ENCODE peak calls at places on chromosome 15, in five cellular contexts. Q, P, T, X and Z are unnamed samples. For H3K4me1, the result is how much of the 10 kb centered on the place peaks cover.

GRCh38 chr15:91782221-91782620 is 71.3 kb upstream of the SLCO3A1 start:
- DNase-seq in Q (no peak), P (no peak), X (no peak), T (no peak), Z (no peak)

GRCh38 chr15:38072007-38072506 is 137.6 kb downstream of the TMCO5A start:
- DNase-seq in T (no peak), P (no peak), Q (no peak), X (no peak), Z (no peak)

GRCh38 chr15:92130244-92130643 is 263.4 kb upstream of the ST8SIA2 start:
- DNase-seq in P (no peak), T (no peak), X (no peak), Q (no peak), Z (no peak)

GRCh38 chr15:66872394-66872793 is 170.4 kb downstream of the SMAD6 start:
- DNase-seq in Q (no peak), X (no peak), P (no peak), T (no peak), Z (no peak)

GRCh38 chr15:45630958-45631691 is 3.7 kb upstream of the SQOR start:
- DNase-seq in X (peak), P (no peak), T (peak), Q (no peak), Z (no peak)

GRCh38 chr15:101048191-101049011 is 129.2 kb downstream of the LRRK1 start:
- DNase-seq in T (no peak), Q (no peak), X (no peak), P (no peak), Z (no peak)

GRCh38 chr15:39919740-39920509 is at the start of gene GPR176:
- DNase-seq in X (no peak), Q (peak), T (peak), P (no peak), Z (no peak)

GRCh38 chr15:51649659-51650521 is 27.3 kb upstream of the DMXL2 start:
- DNase-seq in P (peak), X (peak), Q (peak), T (peak), Z (peak)

GRCh38 chr15:98651581-98652220 is 3.4 kb downstream of the IGF1R start:
- DNase-seq in Q (no peak), X (no peak), P (no peak), T (peak), Z (no peak)

GRCh38 chr15:86139828-86140227 is 60.2 kb downstream of the AGBL1 start:
- DNase-seq in Q (peak), P (peak), X (no peak), T (no peak), Z (peak)

GRCh38 chr15:67456677-67457529 is 64.0 kb upstream of the C15orf61 start:
- DNase-seq in Q (peak), P (peak), X (peak), T (peak), Z (peak)

GRCh38 chr15:60674704-60675405 is 195.9 kb upstream of the ICE2 start:
- DNase-seq in T (peak), X (no peak), Q (no peak), P (no peak), Z (no peak)

GRCh38 chr15:53757906-53758305 is 1.6 kb downstream of the WDR72 start:
- DNase-seq in Q (no peak), T (no peak), X (no peak), P (no peak), Z (no peak)

GRCh38 chr15:29792426-29793159 is 29.7 kb downstream of the TJP1 start:
- DNase-seq in Q (no peak), X (no peak), T (no peak), P (no peak), Z (no peak)

GRCh38 chr15:91561371-91562100 is 292.0 kb upstream of the SLCO3A1 start:
- DNase-seq in T (peak), Q (no peak), X (no peak), P (no peak), Z (no peak)

GRCh38 chr15:60128710-60129109 is 124.6 kb downstream of the FOXB1 start:
- DNase-seq in P (no peak), T (no peak), X (no peak), Q (no peak), Z (no peak)

GRCh38 chr15:32718822-32719716 is 1.3 kb downstream of the GREM1 start:
- DNase-seq in T (no peak), X (no peak), P (no peak), Q (peak), Z (no peak)

GRCh38 chr15:32887090-32887489 is 169.3 kb downstream of the GREM1 start:
- DNase-seq in Q (no peak), T (no peak), P (no peak), X (no peak), Z (no peak)

GRCh38 chr15:32721594-32721993 is 3.8 kb downstream of the GREM1 start:
- DNase-seq in P (no peak), Q (no peak), X (no peak), T (peak), Z (no peak)

GRCh38 chr15:96344120-96344705 is 13.7 kb downstream of the NR2F2 start:
- DNase-seq in X (no peak), P (no peak), T (no peak), Q (no peak), Z (no peak)

GRCh38 chr15:92623435-92623834 is 32.1 kb downstream of the FAM174B start:
- DNase-seq in Q (no peak), X (no peak), T (no peak), P (no peak), Z (no peak)

GRCh38 chr15:93341164-93341563 is 252.2 kb upstream of the RGMA start:
- DNase-seq in X (no peak), T (no peak), P (no peak), Q (no peak), Z (no peak)

GRCh38 chr15:66844747-66845145 is 142.7 kb downstream of the SMAD6 start:
- DNase-seq in Q (no peak), T (no peak), X (no peak), P (no peak), Z (no peak)

GRCh38 chr15:38620851-38621594 is 56.4 kb upstream of the RASGRP1 start:
- DNase-seq in P (no peak), Q (no peak), X (no peak), T (no peak), Z (no peak)

GRCh38 chr15:85763157-85763556 is 31.6 kb downstream of the KLHL25 start:
- DNase-seq in T (no peak), X (no peak), P (no peak), Q (no peak), Z (no peak)

GRCh38 chr15:65394936-65395335 is 17.1 kb upstream of the IGDCC3 start:
- DNase-seq in T (no peak), X (no peak), P (no peak), Q (no peak), Z (no peak)

GRCh38 chr15:31403606-31404005 is 77.0 kb downstream of the KLF13 start:
- DNase-seq in Q (no peak), P (no peak), X (no peak), T (peak), Z (no peak)

GRCh38 chr15:81312790-81313543 is 11.0 kb downstream of the STARD5 start:
- DNase-seq in X (peak), P (no peak), Q (peak), T (peak), Z (no peak)

GRCh38 chr15:76341366-76342045 is 4.9 kb downstream of the ISL2 start:
- DNase-seq in T (no peak), X (no peak), Q (no peak), P (no peak), Z (no peak)

GRCh38 chr15:89814112-89814742 is 425 bp downstream of the ANPEP start:
- DNase-seq in T (no peak), X (no peak), Q (no peak), P (no peak), Z (no peak)

GRCh38 chr15:64284037-64284436 is 71.9 kb downstream of the CSNK1G1 start:
- DNase-seq in P (peak), Q (no peak), T (peak), X (no peak), Z (no peak)

GRCh38 chr15:51403072-51403878 is 61.8 kb downstream of the GLDN start:
- DNase-seq in T (peak), Q (peak), P (peak), X (peak), Z (peak)

GRCh38 chr15:78715439-78715838 is 74.4 kb upstream of the CHRNB4 start:
- DNase-seq in Q (no peak), P (no peak), T (no peak), X (peak), Z (no peak)

GRCh38 chr15:74873036-74873755 is at the start of gene SCAMP2:
- DNase-seq in X (peak), P (peak), Q (peak), T (peak), Z (peak)
- H3K4me2 ChIP-seq in X (peak), P (peak), Q (peak), T (peak), Z (peak)

GRCh38 chr15:58522865-58523264 is 91.1 kb downstream of the LIPC start:
- DNase-seq in T (no peak), Q (no peak), X (no peak), P (no peak), Z (no peak)
- H3K4me1 ChIP-seq in T (under half), Q (half or more), X (under half), P (under half), Z (under half)

GRCh38 chr15:69117431-69117841 is 43.0 kb upstream of the GLCE start:
- DNase-seq in X (no peak), T (no peak), P (peak), Q (no peak), Z (no peak)
- H3K4me2 ChIP-seq in X (no peak), T (peak), P (no peak), Q (no peak), Z (no peak)

DNA sequence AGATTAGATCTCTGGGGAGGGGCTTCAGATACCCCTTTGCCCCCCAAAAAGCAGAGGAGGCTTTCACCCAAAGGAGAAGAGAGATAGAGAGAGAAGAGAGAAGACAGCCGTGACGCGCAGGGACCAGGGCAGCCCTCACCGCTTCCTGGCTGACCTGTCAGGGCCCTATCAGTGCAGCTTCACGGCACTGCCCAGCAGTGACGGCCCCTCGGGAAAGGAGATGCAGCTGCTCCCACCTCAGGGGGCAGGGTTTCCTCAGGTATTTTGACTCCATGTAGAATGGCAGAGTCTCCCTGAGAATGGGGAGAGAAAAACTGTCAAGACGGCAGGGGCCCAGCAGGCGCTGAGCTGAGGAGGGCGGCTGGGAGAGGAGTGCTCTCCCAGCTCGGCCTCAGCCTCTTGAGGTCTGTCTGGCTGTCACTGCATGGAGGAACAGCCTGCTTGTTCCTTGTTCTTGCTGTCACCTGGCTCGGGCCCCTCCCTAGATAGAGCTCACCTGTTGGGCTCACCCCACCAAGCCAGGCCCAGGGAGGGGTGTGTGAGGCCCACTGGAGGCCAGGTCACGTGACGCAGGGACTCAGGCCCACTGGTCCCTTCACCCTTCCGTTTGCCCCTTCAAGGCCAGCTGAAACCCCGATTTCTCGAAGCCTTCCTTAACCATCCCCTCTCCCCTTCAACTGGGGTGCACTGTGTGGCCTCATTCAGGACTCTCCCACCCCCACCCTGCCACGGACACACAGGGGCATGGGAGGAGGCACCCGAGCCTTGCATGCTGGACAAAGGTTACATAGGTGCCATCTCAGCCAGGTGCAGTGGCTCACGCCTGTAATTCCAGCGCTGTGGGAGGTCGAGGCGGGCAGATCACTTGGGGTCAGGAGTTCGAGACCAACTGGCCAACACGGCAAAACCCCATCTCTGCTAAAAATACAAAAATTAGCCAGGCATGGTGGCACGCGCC is 28.2 kb downstream of the LOXL1 start:
- DNase-seq in P (no peak), Q (no peak), T (no peak), X (no peak), Z (no peak)
- H3K4me1 ChIP-seq in P (under half), Q (under half), T (under half), X (under half), Z (under half)

GRCh38 chr15:70493376-70493775 is 270.0 kb downstream of the UACA start:
- DNase-seq in Q (no peak), X (no peak), P (no peak), T (no peak), Z (no peak)
- H3K4me2 ChIP-seq in Q (peak), X (peak), P (no peak), T (no peak), Z (peak)

GRCh38 chr15:42274693-42274971 is 1.4 kb upstream of the TMEM87A start:
- DNase-seq in Q (no peak), X (no peak), T (no peak), P (peak), Z (no peak)
- H3K4me1 ChIP-seq in Q (under half), X (under half), T (under half), P (under half), Z (under half)

GRCh38 chr15:36885709-36886108 is 214.6 kb downstream of the MEIS2 start:
- DNase-seq in X (no peak), Q (no peak), T (no peak), P (no peak), Z (no peak)

GRCh38 chr15:36886135-36887011 is 214.0 kb downstream of the MEIS2 start:
- DNase-seq in Q (no peak), X (no peak), T (no peak), P (no peak), Z (no peak)

GRCh38 chr15:36884404-36885335 is 215.7 kb downstream of the MEIS2 start:
- DNase-seq in Q (no peak), X (no peak), P (no peak), T (no peak), Z (no peak)

GRCh38 chr15:36887214-36888017 is 212.9 kb downstream of the MEIS2 start:
- DNase-seq in T (no peak), Q (no peak), X (no peak), P (peak), Z (no peak)

DNA sequence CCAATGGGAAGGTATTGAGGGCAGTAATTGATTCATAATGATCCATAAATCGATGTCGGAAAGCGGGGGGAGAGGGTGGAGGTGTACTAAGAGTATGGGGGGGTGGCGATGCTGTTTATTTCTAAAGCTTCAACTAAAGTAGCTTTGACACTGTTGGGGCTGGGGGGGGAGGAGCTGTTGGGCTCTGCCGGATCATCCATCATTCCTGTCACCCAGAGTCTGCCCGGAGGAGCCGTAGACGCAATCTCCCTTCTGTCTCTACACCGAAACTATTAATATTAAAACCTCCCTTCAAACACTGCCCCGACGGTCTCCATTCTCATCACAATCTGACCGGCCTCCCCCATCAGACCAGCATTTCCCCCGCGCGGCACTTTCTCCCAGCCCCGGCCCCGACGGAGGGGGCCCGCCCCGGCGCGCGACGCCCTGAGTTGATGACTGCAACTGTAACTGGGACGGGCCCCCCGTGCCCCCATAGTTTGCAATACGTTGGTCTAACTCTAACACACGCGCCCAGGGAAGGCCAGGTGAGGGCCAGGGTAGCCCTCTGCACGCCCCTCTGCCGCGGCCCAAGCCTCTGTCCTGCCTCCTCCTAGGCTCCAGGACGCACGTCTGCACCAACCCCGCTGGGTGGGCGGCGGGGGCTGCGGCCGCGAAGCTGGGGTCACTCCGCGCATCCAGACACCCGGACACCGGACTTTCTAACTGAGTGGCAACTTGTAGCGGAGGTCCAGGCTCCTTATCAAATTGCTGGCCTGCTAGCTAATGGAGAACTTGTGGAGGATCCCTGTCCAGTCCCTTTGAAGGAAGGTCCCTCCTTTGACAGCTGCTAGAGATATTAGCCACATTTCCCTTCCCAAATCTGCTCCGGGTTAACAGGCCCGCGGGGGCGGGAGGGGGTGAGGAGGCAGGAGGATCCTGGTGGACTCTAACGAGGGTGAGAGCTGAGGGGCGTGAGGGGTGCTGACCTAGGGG is 212.0 kb downstream of the MEIS2 start:
- DNase-seq in Q (no peak), T (no peak), P (peak), X (no peak), Z (no peak)
- H3K4me2 ChIP-seq in Q (peak), T (no peak), P (no peak), X (no peak), Z (no peak)

GRCh38 chr15:56894601-56895000 is 23.8 kb upstream of the TCF12 start:
- DNase-seq in T (no peak), P (no peak), X (no peak), Q (no peak), Z (no peak)
- H3K4me1 ChIP-seq in T (under half), P (under half), X (under half), Q (under half), Z (under half)

DNA sequence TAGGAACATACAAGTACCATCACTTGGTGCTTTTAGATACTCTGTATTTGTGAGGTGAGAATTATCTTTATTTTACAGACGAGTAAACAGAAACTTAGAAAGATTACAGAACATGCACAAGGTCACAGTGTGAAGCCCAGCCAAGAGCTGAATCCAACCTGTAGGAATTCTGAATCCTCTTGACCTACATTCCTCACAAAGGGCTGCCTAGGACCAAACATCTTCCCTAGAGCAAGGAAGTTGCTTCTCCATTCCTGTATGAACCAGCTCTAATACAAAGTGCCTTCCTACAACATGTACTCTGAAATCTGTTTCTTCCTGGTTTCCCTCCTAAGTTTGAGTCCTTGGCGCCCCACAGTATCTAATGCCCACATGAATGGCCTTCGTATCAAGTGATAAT is 2.9 kb downstream of the HDGFL3 start:
- DNase-seq in T (no peak), Q (no peak), P (no peak), X (no peak), Z (no peak)
- H3K4me2 ChIP-seq in T (peak), Q (peak), P (peak), X (no peak), Z (peak)

DNA sequence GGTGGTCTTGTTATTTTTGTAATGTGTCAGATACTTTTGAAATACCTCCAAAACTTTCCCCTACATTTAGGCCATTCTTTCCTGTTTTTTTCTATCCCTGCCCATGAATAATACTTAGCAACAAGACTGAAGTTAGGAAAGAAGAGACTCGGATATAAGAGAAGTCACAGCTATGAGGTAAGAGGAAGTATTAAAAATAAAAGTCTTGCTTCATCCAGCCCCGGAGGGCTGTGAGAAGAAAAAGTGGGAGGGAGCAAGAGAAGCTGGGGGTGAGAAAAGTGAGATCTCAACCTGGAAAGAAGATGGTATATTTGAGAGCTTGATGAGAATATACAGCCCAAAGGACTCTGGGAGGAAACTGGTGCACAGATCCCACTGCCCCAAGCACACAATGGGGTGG is 213.5 kb upstream of the CDIN1 start:
- DNase-seq in Q (no peak), T (no peak), X (no peak), P (no peak), Z (no peak)
- H3K4me1 ChIP-seq in Q (under half), T (under half), X (under half), P (under half), Z (under half)